ENCODE peak calls at places on chromosomes 13 and 19, in four cellular contexts. One of them, this sample, is unnamed.

GRCh38 chr19:41941410-41942202 is 13.4 kb upstream of the ERFL start:
- DNase-seq in fibroblast of the aortic adventitia: no peak
- DNase-seq in mammary epithelial cell: no peak
- DNase-seq in AG04450: no peak
- DNase-seq in this sample: no peak

GRCh38 chr13:31038834-31039552 is 106.5 kb downstream of the TEX26 start:
- DNase-seq in fibroblast of the aortic adventitia: no peak
- DNase-seq in mammary epithelial cell: peak; percentile 70
- DNase-seq in AG04450: no peak
- DNase-seq in this sample: no peak

GRCh38 chr19:35049456-35049855 is 7.9 kb downstream of the HPN start:
- DNase-seq in fibroblast of the aortic adventitia: no peak
- DNase-seq in mammary epithelial cell: no peak
- DNase-seq in AG04450: no peak
- DNase-seq in this sample: no peak

GRCh38 chr13:47250141-47250540 is 353.3 kb upstream of the HTR2A start:
- DNase-seq in fibroblast of the aortic adventitia: peak; percentile 97
- DNase-seq in mammary epithelial cell: peak; percentile 63
- DNase-seq in AG04450: no peak
- DNase-seq in this sample: no peak

GRCh38 chr13:35014606-35015005 is 72.5 kb downstream of the NBEA start:
- DNase-seq in fibroblast of the aortic adventitia: no peak
- DNase-seq in mammary epithelial cell: no peak
- DNase-seq in AG04450: no peak
- DNase-seq in this sample: no peak

GRCh38 chr13:74270018-74270417 is 135.8 kb upstream of the KLF12 start:
- DNase-seq in fibroblast of the aortic adventitia: no peak
- DNase-seq in mammary epithelial cell: peak; percentile 86
- DNase-seq in AG04450: no peak
- DNase-seq in this sample: no peak

GRCh38 chr19:19526581-19527370 is 1.9 kb upstream of the YJEFN3 start:
- DNase-seq in fibroblast of the aortic adventitia: no peak
- DNase-seq in mammary epithelial cell: no peak
- DNase-seq in AG04450: no peak
- DNase-seq in this sample: no peak

GRCh38 chr13:23579886-23580706 is 9.9 kb downstream of the TNFRSF19 start:
- DNase-seq in fibroblast of the aortic adventitia: no peak
- DNase-seq in mammary epithelial cell: no peak
- DNase-seq in AG04450: no peak
- DNase-seq in this sample: no peak

GRCh38 chr19:6362351-6362801 is 1.0 kb downstream of the CLPP start:
- DNase-seq in fibroblast of the aortic adventitia: no peak
- DNase-seq in mammary epithelial cell: no peak
- DNase-seq in AG04450: no peak
- DNase-seq in this sample: no peak

GRCh38 chr19:34588249-34588648 is 88.7 kb downstream of the SCGB2B2 start:
- DNase-seq in fibroblast of the aortic adventitia: no peak
- DNase-seq in mammary epithelial cell: peak; percentile 22
- DNase-seq in AG04450: no peak
- DNase-seq in this sample: no peak

GRCh38 chr13:100124265-100124664 is 35.4 kb downstream of the PCCA start:
- DNase-seq in fibroblast of the aortic adventitia: no peak
- DNase-seq in mammary epithelial cell: no peak
- DNase-seq in AG04450: no peak
- DNase-seq in this sample: no peak

GRCh38 chr13:113052206-113052605 is 53.4 kb upstream of the F7 start:
- DNase-seq in fibroblast of the aortic adventitia: no peak
- DNase-seq in mammary epithelial cell: no peak
- DNase-seq in AG04450: no peak
- DNase-seq in this sample: no peak

GRCh38 chr19:38425810-38426466 is at the start of gene RASGRP4:
- DNase-seq in fibroblast of the aortic adventitia: no peak
- DNase-seq in mammary epithelial cell: no peak
- DNase-seq in AG04450: no peak
- DNase-seq in this sample: no peak

GRCh38 chr13:51000576-51001260 is 91.1 kb downstream of the RNASEH2B start:
- DNase-seq in fibroblast of the aortic adventitia: peak; percentile 85
- DNase-seq in mammary epithelial cell: peak; percentile 92
- DNase-seq in AG04450: peak; percentile 11
- DNase-seq in this sample: no peak

GRCh38 chr19:30316560-30317106 is 55.6 kb upstream of the ZNF536 start:
- DNase-seq in fibroblast of the aortic adventitia: no peak
- DNase-seq in mammary epithelial cell: no peak
- DNase-seq in AG04450: no peak
- DNase-seq in this sample: no peak

GRCh38 chr19:32372726-32373613 is 27.6 kb downstream of the ZNF507 start:
- DNase-seq in fibroblast of the aortic adventitia: no peak
- DNase-seq in mammary epithelial cell: no peak
- DNase-seq in AG04450: no peak
- DNase-seq in this sample: peak; percentile 18

GRCh38 chr13:41722684-41723083 is 238.2 kb downstream of the VWA8 start:
- DNase-seq in fibroblast of the aortic adventitia: no peak
- DNase-seq in mammary epithelial cell: no peak
- DNase-seq in AG04450: no peak
- DNase-seq in this sample: no peak

GRCh38 chr13:45105895-45106294 is 14.4 kb upstream of the GTF2F2 start:
- DNase-seq in fibroblast of the aortic adventitia: no peak
- DNase-seq in mammary epithelial cell: no peak
- DNase-seq in AG04450: peak; percentile 77
- DNase-seq in this sample: no peak

GRCh38 chr13:51557875-51558604 is 26.2 kb upstream of the WDFY2 start:
- DNase-seq in fibroblast of the aortic adventitia: peak; percentile 84
- DNase-seq in mammary epithelial cell: peak; percentile 86
- DNase-seq in AG04450: peak; percentile 43
- DNase-seq in this sample: no peak

GRCh38 chr19:41219924-41220567 is 1.0 kb downstream of the AXL start:
- DNase-seq in fibroblast of the aortic adventitia: peak; percentile 79
- DNase-seq in mammary epithelial cell: peak; percentile 14
- DNase-seq in AG04450: no peak
- DNase-seq in this sample: no peak

GRCh38 chr13:34145061-34145460 is 327.1 kb downstream of the RFC3 start:
- DNase-seq in fibroblast of the aortic adventitia: no peak
- DNase-seq in mammary epithelial cell: no peak
- DNase-seq in AG04450: no peak
- DNase-seq in this sample: no peak

GRCh38 chr13:52968074-52968700 is 60.4 kb upstream of the OLFM4 start:
- DNase-seq in fibroblast of the aortic adventitia: peak; percentile 54
- DNase-seq in mammary epithelial cell: peak; percentile 69
- DNase-seq in AG04450: peak; percentile 3
- DNase-seq in this sample: peak; percentile 89

GRCh38 chr19:55027472-55028337 is 10.4 kb downstream of the GP6 start:
- DNase-seq in fibroblast of the aortic adventitia: no peak
- DNase-seq in mammary epithelial cell: no peak
- DNase-seq in AG04450: no peak
- DNase-seq in this sample: no peak

GRCh38 chr13:21010621-21011020 is 50.8 kb downstream of the LATS2 start:
- DNase-seq in fibroblast of the aortic adventitia: peak; percentile 30
- DNase-seq in mammary epithelial cell: no peak
- DNase-seq in AG04450: no peak
- DNase-seq in this sample: peak; percentile 44

GRCh38 chr13:27820524-27821482 is 28.5 kb downstream of the GSX1 start:
- DNase-seq in fibroblast of the aortic adventitia: no peak
- DNase-seq in mammary epithelial cell: peak; percentile 20
- DNase-seq in AG04450: no peak
- DNase-seq in this sample: no peak

GRCh38 chr13:109145631-109146030 is 516.2 kb downstream of the MYO16 start:
- DNase-seq in fibroblast of the aortic adventitia: peak; percentile 78
- DNase-seq in mammary epithelial cell: peak; percentile 72
- DNase-seq in AG04450: peak; percentile 44
- DNase-seq in this sample: no peak

GRCh38 chr19:47082493-47082892 is 31.1 kb downstream of the ZC3H4 start:
- DNase-seq in fibroblast of the aortic adventitia: no peak
- DNase-seq in mammary epithelial cell: no peak
- DNase-seq in AG04450: no peak
- DNase-seq in this sample: no peak

GRCh38 chr13:38661276-38661675 is 25.6 kb upstream of the FREM2 start:
- DNase-seq in fibroblast of the aortic adventitia: peak; percentile 22
- DNase-seq in mammary epithelial cell: no peak
- DNase-seq in AG04450: no peak
- DNase-seq in this sample: no peak

GRCh38 chr13:111286162-111286561 is 34.3 kb upstream of the TEX29 start:
- DNase-seq in fibroblast of the aortic adventitia: no peak
- DNase-seq in mammary epithelial cell: no peak
- DNase-seq in AG04450: no peak
- DNase-seq in this sample: no peak

GRCh38 chr13:19184176-19184575 is 2.6 kb upstream of the TUBA3C start:
- DNase-seq in fibroblast of the aortic adventitia: no peak
- DNase-seq in mammary epithelial cell: no peak
- DNase-seq in AG04450: no peak
- DNase-seq in this sample: no peak

GRCh38 chr13:59480857-59481256 is 682.9 kb downstream of the DIAPH3 start:
- DNase-seq in fibroblast of the aortic adventitia: no peak
- DNase-seq in mammary epithelial cell: no peak
- DNase-seq in AG04450: no peak
- DNase-seq in this sample: no peak

GRCh38 chr19:46077815-46078167 is 37.0 kb upstream of the IGFL4 start:
- DNase-seq in fibroblast of the aortic adventitia: no peak
- DNase-seq in mammary epithelial cell: no peak
- DNase-seq in AG04450: no peak
- DNase-seq in this sample: no peak

GRCh38 chr19:46080561-46080960 is 39.8 kb upstream of the IGFL4 start:
- DNase-seq in fibroblast of the aortic adventitia: peak; percentile 86
- DNase-seq in mammary epithelial cell: peak; percentile 81
- DNase-seq in AG04450: peak; percentile 63
- DNase-seq in this sample: no peak

GRCh38 chr19:46073268-46073922 is 32.6 kb upstream of the IGFL4 start:
- DNase-seq in fibroblast of the aortic adventitia: peak; percentile 51
- DNase-seq in mammary epithelial cell: peak; percentile 75
- DNase-seq in AG04450: no peak
- DNase-seq in this sample: no peak

GRCh38 chr19:46076031-46076880 is 35.5 kb upstream of the IGFL4 start:
- DNase-seq in fibroblast of the aortic adventitia: no peak
- DNase-seq in mammary epithelial cell: no peak
- DNase-seq in AG04450: no peak
- DNase-seq in this sample: no peak

DNA sequence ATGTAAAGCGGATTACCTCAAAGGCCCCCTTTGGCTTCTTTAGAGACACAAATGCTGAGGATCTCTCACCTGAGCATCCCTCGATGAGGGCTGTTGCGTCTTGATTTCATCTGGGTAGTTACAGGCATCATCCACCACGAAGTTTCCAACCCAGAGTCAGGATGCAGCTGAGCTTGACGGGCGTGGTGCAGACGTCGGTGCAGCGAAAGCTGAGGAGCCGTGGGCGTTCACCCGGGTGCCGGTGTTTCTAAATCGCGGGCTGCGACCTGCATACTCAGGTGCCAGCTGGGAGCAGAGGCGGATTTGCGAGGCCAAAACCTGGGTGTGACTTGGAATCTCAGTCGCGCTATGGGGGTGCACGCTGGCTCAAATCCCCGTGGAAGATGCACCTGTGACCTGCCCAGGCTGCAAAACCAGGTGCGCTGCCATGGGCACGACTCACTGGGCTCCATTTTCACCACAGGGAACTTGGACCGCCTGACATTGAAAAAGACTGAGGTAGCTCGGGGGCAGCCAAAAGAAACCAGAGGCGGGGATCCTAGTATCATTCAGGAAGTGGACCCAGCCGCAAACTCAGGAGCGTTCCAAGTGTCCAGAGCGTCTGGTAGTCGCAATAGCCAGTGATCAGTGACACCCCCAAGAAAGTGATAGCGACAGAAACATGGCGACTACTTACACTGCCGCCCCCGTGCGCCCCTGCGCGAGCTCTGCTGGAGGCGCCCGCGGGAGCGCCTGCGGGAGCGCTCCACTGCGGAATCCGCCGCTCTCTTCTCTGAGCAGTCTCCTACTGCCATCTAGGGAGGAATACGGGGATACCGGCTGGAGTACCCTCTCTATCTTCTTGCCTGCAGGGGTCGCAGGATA is 36.4 kb upstream of the IGFL4 start:
- DNase-seq in fibroblast of the aortic adventitia: peak; percentile 89
- DNase-seq in mammary epithelial cell: peak; percentile 69
- DNase-seq in AG04450: peak; percentile 56
- DNase-seq in this sample: peak; percentile 90
- TF ChIP-seq CTCF in fibroblast of the aortic adventitia: peak; percentile 100
- TF ChIP-seq CTCF in mammary epithelial cell: peak; percentile 100
- TF ChIP-seq CTCF in AG04450: peak; percentile 100
- TF ChIP-seq CTCF in this sample: peak; percentile 100

GRCh38 chr19:56748443-56748842 is 76.9 kb upstream of the ZNF835 start:
- DNase-seq in fibroblast of the aortic adventitia: no peak
- DNase-seq in mammary epithelial cell: no peak
- DNase-seq in AG04450: no peak
- DNase-seq in this sample: no peak
- TF ChIP-seq CTCF in fibroblast of the aortic adventitia: no peak
- TF ChIP-seq CTCF in mammary epithelial cell: peak; percentile 8
- TF ChIP-seq CTCF in AG04450: no peak
- TF ChIP-seq CTCF in this sample: no peak

DNA sequence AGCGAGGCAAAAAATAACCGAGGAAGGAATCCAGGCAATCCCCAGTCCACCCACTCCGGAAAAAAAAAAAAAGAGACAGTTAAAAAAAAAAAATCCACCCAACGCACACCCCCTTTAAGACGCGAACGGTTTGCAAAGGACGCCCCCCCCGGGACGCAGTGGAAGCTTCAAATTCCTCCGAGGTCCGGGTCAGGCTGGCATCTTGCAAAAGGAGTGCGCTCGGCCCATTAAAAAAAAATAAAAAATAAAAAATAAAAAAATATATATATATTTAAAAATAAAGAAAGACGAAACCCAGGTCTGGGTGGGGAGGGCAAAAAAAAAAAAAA is 235 bp upstream of the CACNA1A start:
- DNase-seq in fibroblast of the aortic adventitia: peak; percentile 46
- DNase-seq in mammary epithelial cell: no peak
- DNase-seq in AG04450: peak; percentile 26
- DNase-seq in this sample: no peak
- TF ChIP-seq CTCF in fibroblast of the aortic adventitia: no peak
- TF ChIP-seq CTCF in mammary epithelial cell: no peak
- TF ChIP-seq CTCF in AG04450: no peak
- TF ChIP-seq CTCF in this sample: no peak

GRCh38 chr19:8025321-8025720 is 19.9 kb upstream of the ELAVL1 start:
- DNase-seq in fibroblast of the aortic adventitia: no peak
- DNase-seq in mammary epithelial cell: no peak
- DNase-seq in AG04450: no peak
- DNase-seq in this sample: no peak

GRCh38 chr19:8023371-8023770 is 17.9 kb upstream of the ELAVL1 start:
- DNase-seq in fibroblast of the aortic adventitia: peak; percentile 14
- DNase-seq in mammary epithelial cell: no peak
- DNase-seq in AG04450: no peak
- DNase-seq in this sample: no peak

GRCh38 chr19:8020681-8021080 is 15.2 kb upstream of the ELAVL1 start:
- DNase-seq in fibroblast of the aortic adventitia: no peak
- DNase-seq in mammary epithelial cell: no peak
- DNase-seq in AG04450: no peak
- DNase-seq in this sample: no peak

GRCh38 chr19:8021374-8021773 is 15.9 kb upstream of the ELAVL1 start:
- DNase-seq in fibroblast of the aortic adventitia: no peak
- DNase-seq in mammary epithelial cell: no peak
- DNase-seq in AG04450: no peak
- DNase-seq in this sample: no peak

DNA sequence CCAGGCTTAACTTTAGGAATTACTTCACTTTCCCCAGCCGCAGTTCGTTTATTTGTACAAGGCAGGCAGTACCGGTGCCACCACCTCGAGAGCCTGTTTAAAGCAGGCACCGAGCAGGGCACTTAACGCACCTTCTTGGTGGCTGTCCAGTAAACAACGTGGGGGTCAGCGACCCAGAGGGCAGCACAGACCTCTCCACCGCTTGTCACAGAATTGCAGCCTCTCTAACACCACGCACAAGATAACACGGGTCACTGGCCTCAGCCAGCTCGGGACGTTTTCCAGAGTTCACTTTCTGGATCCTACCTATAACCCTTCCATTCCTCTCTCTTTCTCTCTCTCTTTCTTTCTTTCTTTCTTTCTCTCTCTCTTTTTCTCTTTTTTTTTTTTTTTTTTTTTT is 16.8 kb upstream of the ELAVL1 start:
- DNase-seq in fibroblast of the aortic adventitia: no peak
- DNase-seq in mammary epithelial cell: no peak
- DNase-seq in AG04450: no peak
- DNase-seq in this sample: no peak
- TF ChIP-seq CTCF in fibroblast of the aortic adventitia: no peak
- TF ChIP-seq CTCF in mammary epithelial cell: no peak
- TF ChIP-seq CTCF in AG04450: no peak
- TF ChIP-seq CTCF in this sample: no peak

This sample was measured in Caco-2.